ENCODE peak calls at places on chromosomes 11 and 22, in four cellular contexts. One of them, this sample, is unnamed.

GRCh38 chr22:33248927-33249326 is 190.7 kb upstream of the SYN3 start:
- DNase-seq in IMR-90: no peak
- DNase-seq in neuronal stem cell: no peak
- DNase-seq in H9: no peak
- DNase-seq in this sample: no peak

GRCh38 chr11:1090600-1091331 is 16.1 kb downstream of the MUC2 start:
- DNase-seq in IMR-90: no peak
- DNase-seq in neuronal stem cell: no peak
- DNase-seq in H9: no peak
- DNase-seq in this sample: no peak

GRCh38 chr22:20783844-20784723 is 10.2 kb downstream of the SERPIND1 start:
- DNase-seq in IMR-90: peak
- DNase-seq in neuronal stem cell: peak
- DNase-seq in H9: peak
- DNase-seq in this sample: peak

GRCh38 chr22:50418624-50419023 is 56.2 kb downstream of the SBF1 start:
- DNase-seq in IMR-90: no peak
- DNase-seq in neuronal stem cell: no peak
- DNase-seq in H9: no peak
- DNase-seq in this sample: no peak

GRCh38 chr11:9075441-9076000 is 15.9 kb downstream of the SCUBE2 start:
- DNase-seq in IMR-90: no peak
- DNase-seq in neuronal stem cell: no peak
- DNase-seq in H9: no peak
- DNase-seq in this sample: no peak

GRCh38 chr11:131609317-131609716 is 238.9 kb downstream of the NTM start:
- DNase-seq in IMR-90: peak
- DNase-seq in neuronal stem cell: no peak
- DNase-seq in H9: no peak
- DNase-seq in this sample: no peak

GRCh38 chr22:32823024-32823730 is 21.7 kb downstream of the TIMP3 start:
- DNase-seq in IMR-90: peak
- DNase-seq in neuronal stem cell: no peak
- DNase-seq in H9: peak
- DNase-seq in this sample: peak

GRCh38 chr11:2975594-2975993 is 16.5 kb downstream of the NAP1L4 start:
- DNase-seq in IMR-90: peak
- DNase-seq in neuronal stem cell: no peak
- DNase-seq in H9: peak
- DNase-seq in this sample: no peak

GRCh38 chr11:2415601-2416380 is 15.2 kb downstream of the TSSC4 start:
- DNase-seq in IMR-90: no peak
- DNase-seq in neuronal stem cell: no peak
- DNase-seq in H9: peak
- DNase-seq in this sample: no peak

GRCh38 chr22:41021655-41022454 is 70.5 kb upstream of the EP300 start:
- DNase-seq in IMR-90: peak
- DNase-seq in neuronal stem cell: peak
- DNase-seq in H9: peak
- DNase-seq in this sample: no peak

GRCh38 chr11:48047616-48048015 is 67.3 kb downstream of the PTPRJ start:
- DNase-seq in IMR-90: peak
- DNase-seq in neuronal stem cell: no peak
- DNase-seq in H9: no peak
- DNase-seq in this sample: no peak

GRCh38 chr11:12643029-12643428 is 31.2 kb upstream of the TEAD1 start:
- DNase-seq in IMR-90: no peak
- DNase-seq in neuronal stem cell: no peak
- DNase-seq in H9: no peak
- DNase-seq in this sample: no peak

GRCh38 chr11:68406318-68407313 is 53.9 kb upstream of the PPP6R3 start:
- DNase-seq in IMR-90: no peak
- DNase-seq in neuronal stem cell: no peak
- DNase-seq in H9: no peak
- DNase-seq in this sample: no peak

GRCh38 chr11:70080763-70081162 is 2.6 kb downstream of the ANO1 start:
- DNase-seq in IMR-90: no peak
- DNase-seq in neuronal stem cell: no peak
- DNase-seq in H9: no peak
- DNase-seq in this sample: no peak

GRCh38 chr11:10838083-10838482 is 19.8 kb downstream of the ZBED5 start:
- DNase-seq in IMR-90: no peak
- DNase-seq in neuronal stem cell: no peak
- DNase-seq in H9: no peak
- DNase-seq in this sample: no peak

GRCh38 chr11:11400635-11401232 is 47.7 kb upstream of the CSNK2A3 start:
- DNase-seq in IMR-90: no peak
- DNase-seq in neuronal stem cell: no peak
- DNase-seq in H9: peak
- DNase-seq in this sample: peak

GRCh38 chr11:78784321-78785061 is 209.8 kb upstream of the NARS2 start:
- DNase-seq in IMR-90: peak
- DNase-seq in neuronal stem cell: no peak
- DNase-seq in H9: no peak
- DNase-seq in this sample: no peak

GRCh38 chr11:22787565-22788162 is 41.9 kb downstream of the SVIP start:
- DNase-seq in IMR-90: peak
- DNase-seq in neuronal stem cell: peak
- DNase-seq in H9: no peak
- DNase-seq in this sample: no peak

GRCh38 chr11:111363985-111364384 is 15.1 kb downstream of the POU2AF1 start:
- DNase-seq in IMR-90: no peak
- DNase-seq in neuronal stem cell: no peak
- DNase-seq in H9: no peak
- DNase-seq in this sample: no peak

GRCh38 chr22:39430576-39431150 is 26.1 kb upstream of the MGAT3 start:
- DNase-seq in IMR-90: no peak
- DNase-seq in neuronal stem cell: no peak
- DNase-seq in H9: peak
- DNase-seq in this sample: no peak

GRCh38 chr11:74695705-74696280 is 35.4 kb downstream of the CHRDL2 start:
- DNase-seq in IMR-90: no peak
- DNase-seq in neuronal stem cell: no peak
- DNase-seq in H9: peak
- DNase-seq in this sample: no peak

GRCh38 chr11:38043060-38043459 is 1445.0 kb upstream of the RAG2 start:
- DNase-seq in IMR-90: no peak
- DNase-seq in neuronal stem cell: no peak
- DNase-seq in H9: no peak
- DNase-seq in this sample: no peak

GRCh38 chr11:8229299-8230177 is 34.1 kb downstream of the LMO1 start:
- DNase-seq in IMR-90: no peak
- DNase-seq in neuronal stem cell: no peak
- DNase-seq in H9: no peak
- DNase-seq in this sample: no peak

GRCh38 chr22:43634316-43634715 is 177.8 kb downstream of the EFCAB6 start:
- DNase-seq in IMR-90: no peak
- DNase-seq in neuronal stem cell: no peak
- DNase-seq in H9: no peak
- DNase-seq in this sample: no peak

GRCh38 chr11:9070740-9071476 is 20.5 kb downstream of the SCUBE2 start:
- DNase-seq in IMR-90: no peak
- DNase-seq in neuronal stem cell: no peak
- DNase-seq in H9: no peak
- DNase-seq in this sample: peak

GRCh38 chr11:70087446-70088167 is 9.5 kb downstream of the ANO1 start:
- DNase-seq in IMR-90: no peak
- DNase-seq in neuronal stem cell: no peak
- DNase-seq in H9: peak
- DNase-seq in this sample: no peak

GRCh38 chr22:29253561-29254282 is 14.1 kb downstream of the RHBDD3 start:
- DNase-seq in IMR-90: no peak
- DNase-seq in neuronal stem cell: no peak
- DNase-seq in H9: no peak
- DNase-seq in this sample: no peak

GRCh38 chr11:130550984-130551383 is 102.5 kb downstream of the ADAMTS15 start:
- DNase-seq in IMR-90: no peak
- DNase-seq in neuronal stem cell: no peak
- DNase-seq in H9: no peak
- DNase-seq in this sample: no peak

GRCh38 chr11:120908521-120909181 is 115.3 kb upstream of the TBCEL start:
- DNase-seq in IMR-90: no peak
- DNase-seq in neuronal stem cell: no peak
- DNase-seq in H9: no peak
- DNase-seq in this sample: no peak

GRCh38 chr11:82194521-82194920 is 539.1 kb downstream of the FAM181B start:
- DNase-seq in IMR-90: no peak
- DNase-seq in neuronal stem cell: no peak
- DNase-seq in H9: peak
- DNase-seq in this sample: no peak

GRCh38 chr11:93117578-93117964 is 80.2 kb downstream of the SLC36A4 start:
- DNase-seq in IMR-90: no peak
- DNase-seq in neuronal stem cell: no peak
- DNase-seq in H9: no peak
- DNase-seq in this sample: no peak

GRCh38 chr22:48636746-48637145 is 1190.9 kb downstream of the BRD1 start:
- DNase-seq in IMR-90: no peak
- DNase-seq in neuronal stem cell: no peak
- DNase-seq in H9: no peak
- DNase-seq in this sample: no peak

DNA sequence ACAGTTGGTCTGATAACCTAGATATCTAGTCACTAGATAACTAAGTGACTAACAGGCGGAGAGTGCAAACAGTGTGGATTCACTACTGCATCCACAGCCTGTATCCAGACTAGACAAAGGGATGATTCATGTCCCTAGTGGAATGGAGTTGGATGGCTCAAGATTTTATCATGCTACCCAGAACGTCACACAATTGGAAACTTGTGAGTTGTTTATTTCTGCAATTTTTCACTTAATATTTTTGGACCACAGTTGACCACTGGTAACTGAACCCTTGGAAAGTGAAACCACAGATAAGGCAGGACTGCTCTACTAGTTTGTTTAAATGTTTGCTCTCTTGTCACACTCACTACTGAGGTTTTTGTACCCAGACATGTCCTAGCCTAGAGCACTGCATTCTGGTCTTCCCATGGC is 76.0 kb downstream of the UBASH3B start:
- DNase-seq in IMR-90: peak
- DNase-seq in neuronal stem cell: no peak
- DNase-seq in H9: no peak
- DNase-seq in this sample: no peak
- H2BK5ac ChIP-seq in IMR-90: peak
- H2BK5ac ChIP-seq in neuronal stem cell: no peak
- H2BK5ac ChIP-seq in H9: no peak
- H2BK5ac ChIP-seq in this sample: no peak

GRCh38 chr11:124119103-124119502 is 3.9 kb downstream of the VWA5A start:
- DNase-seq in IMR-90: no peak
- DNase-seq in neuronal stem cell: no peak
- DNase-seq in H9: no peak
- DNase-seq in this sample: no peak

GRCh38 chr11:124113890-124114289 is 1.4 kb upstream of the VWA5A start:
- DNase-seq in IMR-90: peak
- DNase-seq in neuronal stem cell: no peak
- DNase-seq in H9: no peak
- DNase-seq in this sample: no peak

GRCh38 chr11:124114942-124115781 is at the start of gene VWA5A:
- DNase-seq in IMR-90: peak
- DNase-seq in neuronal stem cell: peak
- DNase-seq in H9: peak
- DNase-seq in this sample: peak

GRCh38 chr11:124115782-124116616 is 749 bp downstream of the VWA5A start:
- DNase-seq in IMR-90: no peak
- DNase-seq in neuronal stem cell: no peak
- DNase-seq in H9: peak
- DNase-seq in this sample: peak
- H2AFZ ChIP-seq in IMR-90: peak
- H2AFZ ChIP-seq in neuronal stem cell: peak
- H2AFZ ChIP-seq in H9: no peak
- H2AFZ ChIP-seq in this sample: peak

GRCh38 chr11:86482684-86483083 is 108.0 kb downstream of the CCDC81 start:
- DNase-seq in IMR-90: no peak
- DNase-seq in neuronal stem cell: no peak
- DNase-seq in H9: no peak
- DNase-seq in this sample: no peak
- H2BK5ac ChIP-seq in IMR-90: no peak
- H2BK5ac ChIP-seq in neuronal stem cell: no peak
- H2BK5ac ChIP-seq in H9: no peak
- H2BK5ac ChIP-seq in this sample: no peak

GRCh38 chr11:43685483-43685882 is 4.9 kb downstream of the HSD17B12 start:
- DNase-seq in IMR-90: no peak
- DNase-seq in neuronal stem cell: no peak
- DNase-seq in H9: no peak
- DNase-seq in this sample: no peak

GRCh38 chr11:43687120-43687791 is 6.7 kb downstream of the HSD17B12 start:
- DNase-seq in IMR-90: peak
- DNase-seq in neuronal stem cell: no peak
- DNase-seq in H9: no peak
- DNase-seq in this sample: no peak

GRCh38 chr11:43689167-43689566 is 8.6 kb downstream of the HSD17B12 start:
- DNase-seq in IMR-90: no peak
- DNase-seq in neuronal stem cell: no peak
- DNase-seq in H9: no peak
- DNase-seq in this sample: no peak

GRCh38 chr11:43681543-43681942 is 1.0 kb downstream of the HSD17B12 start:
- DNase-seq in IMR-90: peak
- DNase-seq in neuronal stem cell: no peak
- DNase-seq in H9: no peak
- DNase-seq in this sample: no peak

GRCh38 chr11:43686207-43686606 is 5.7 kb downstream of the HSD17B12 start:
- DNase-seq in IMR-90: no peak
- DNase-seq in neuronal stem cell: no peak
- DNase-seq in H9: no peak
- DNase-seq in this sample: no peak
- H2AFZ ChIP-seq in IMR-90: no peak
- H2AFZ ChIP-seq in neuronal stem cell: no peak
- H2AFZ ChIP-seq in H9: no peak
- H2AFZ ChIP-seq in this sample: no peak

GRCh38 chr11:117998664-117999353 is 12.6 kb downstream of the IL10RA start:
- DNase-seq in IMR-90: no peak
- DNase-seq in neuronal stem cell: no peak
- DNase-seq in H9: no peak
- DNase-seq in this sample: no peak

GRCh38 chr11:118000850-118001228 is 14.6 kb downstream of the IL10RA start:
- DNase-seq in IMR-90: no peak
- DNase-seq in neuronal stem cell: no peak
- DNase-seq in H9: no peak
- DNase-seq in this sample: no peak

GRCh38 chr11:118000067-118000849 is 14.1 kb downstream of the IL10RA start:
- DNase-seq in IMR-90: no peak
- DNase-seq in neuronal stem cell: no peak
- DNase-seq in H9: no peak
- DNase-seq in this sample: no peak

GRCh38 chr11:117998201-117998579 is 12.0 kb downstream of the IL10RA start:
- DNase-seq in IMR-90: no peak
- DNase-seq in neuronal stem cell: no peak
- DNase-seq in H9: no peak
- DNase-seq in this sample: no peak

GRCh38 chr11:117999354-117999993 is 13.3 kb downstream of the IL10RA start:
- DNase-seq in IMR-90: no peak
- DNase-seq in neuronal stem cell: no peak
- DNase-seq in H9: no peak
- DNase-seq in this sample: no peak
- H2BK5ac ChIP-seq in IMR-90: no peak
- H2BK5ac ChIP-seq in neuronal stem cell: no peak
- H2BK5ac ChIP-seq in H9: no peak
- H2BK5ac ChIP-seq in this sample: no peak

This sample was measured in H1.